ENCODE peak calls at places on chromosomes 5 and 9, in ten cellular contexts. A is astrocyte of the spinal cord; X is OCI-LY7; C is AG04449; B is CD8-positive, alpha-beta T cell; O is A172; U is SW480; V is mesendoderm; D is AG09309; M is Ammon's horn. Q is an unnamed sample.

GRCh38 chr5:7813007-7813406 is 37.9 kb downstream of the CFAP90 start:
- DNase-seq in A (no peak), X (no peak), C (no peak), B (no peak), O (no peak), U (no peak), V (no peak), D (no peak), M (no peak), Q (no peak)

GRCh38 chr9:134487066-134487710 is 154.4 kb upstream of the COL5A1 start:
- DNase-seq in A (no peak), X (no peak), C (no peak), B (no peak), O (no peak), U (no peak), V (no peak), D (no peak), M (no peak), Q (no peak)

GRCh38 chr5:68230285-68230684 is 14.7 kb downstream of the PIK3R1 start:
- DNase-seq in A (no peak), X (no peak), C (no peak), B (no peak), O (no peak), U (no peak), V (no peak), D (no peak), M (no peak), Q (no peak)

GRCh38 chr9:7315746-7316457 is 483.7 kb downstream of the DMAC1 start:
- DNase-seq in A (no peak), X (no peak), C (no peak), B (no peak), O (no peak), U (no peak), V (no peak), D (peak), M (no peak), Q (no peak)

GRCh38 chr9:123176949-123177348 is 91.4 kb downstream of the STRBP start:
- DNase-seq in A (no peak), X (no peak), C (no peak), B (no peak), O (no peak), U (no peak), V (no peak), D (no peak), M (no peak), Q (no peak)

GRCh38 chr5:27328480-27328879 is 290.1 kb upstream of the CDH9 start:
- DNase-seq in A (peak), X (no peak), C (peak), B (no peak), O (peak), U (no peak), V (no peak), D (peak), M (peak), Q (no peak)

GRCh38 chr9:114051281-114051680 is 26.8 kb downstream of the AMBP start:
- DNase-seq in A (no peak), X (no peak), C (no peak), B (no peak), O (no peak), U (no peak), V (no peak), D (no peak), M (no peak), Q (peak)

GRCh38 chr9:124439661-124440243 is 10.5 kb upstream of the ADGRD2 start:
- DNase-seq in A (no peak), X (no peak), C (no peak), B (no peak), O (no peak), U (no peak), V (no peak), D (no peak), M (no peak), Q (no peak)

GRCh38 chr9:94812343-94812742 is 85.8 kb downstream of the AOPEP start:
- DNase-seq in A (peak), X (no peak), C (peak), B (no peak), O (peak), U (peak), V (no peak), D (no peak), M (no peak), Q (no peak)

GRCh38 chr5:151772029-151772867 is 494 bp downstream of the G3BP1 start:
- DNase-seq in A (peak), X (peak), C (no peak), B (peak), O (no peak), U (peak), V (peak), D (no peak), M (peak), Q (peak)

GRCh38 chr5:106121972-106122605 is 1548.6 kb downstream of the EFNA5 start:
- DNase-seq in A (no peak), X (peak), C (no peak), B (no peak), O (peak), U (no peak), V (peak), D (no peak), M (no peak), Q (peak)

GRCh38 chr9:130347931-130348330 is 82.4 kb downstream of the HMCN2 start:
- DNase-seq in A (no peak), X (no peak), C (no peak), B (no peak), O (no peak), U (no peak), V (no peak), D (no peak), M (no peak), Q (no peak)

GRCh38 chr9:120383999-120384924 is 195.7 kb downstream of the CDK5RAP2 start:
- DNase-seq in A (peak), X (no peak), C (no peak), B (no peak), O (no peak), U (no peak), V (no peak), D (no peak), M (peak), Q (no peak)

GRCh38 chr5:61563401-61563800 is 231.3 kb downstream of the ZSWIM6 start:
- DNase-seq in A (no peak), X (no peak), C (no peak), B (no peak), O (peak), U (no peak), V (no peak), D (no peak), M (no peak), Q (no peak)

GRCh38 chr5:32042571-32042970 is 131.5 kb downstream of the GOLPH3 start:
- DNase-seq in A (no peak), X (no peak), C (no peak), B (no peak), O (peak), U (no peak), V (no peak), D (no peak), M (no peak), Q (no peak)

GRCh38 chr5:39501403-39501802 is 76.6 kb upstream of the DAB2 start:
- DNase-seq in A (peak), X (no peak), C (peak), B (no peak), O (peak), U (no peak), V (no peak), D (no peak), M (peak), Q (no peak)

GRCh38 chr9:76756273-76756650 is 8.0 kb upstream of the PCA3 start:
- DNase-seq in A (peak), X (no peak), C (no peak), B (no peak), O (peak), U (peak), V (peak), D (no peak), M (peak), Q (peak)

GRCh38 chr9:35935755-35936509 is 22.0 kb downstream of the OR2S2 start:
- DNase-seq in A (peak), X (no peak), C (peak), B (no peak), O (no peak), U (no peak), V (no peak), D (peak), M (no peak), Q (no peak)

GRCh38 chr9:136255166-136255538 is 9.5 kb upstream of the QSOX2 start:
- DNase-seq in A (peak), X (no peak), C (no peak), B (no peak), O (peak), U (peak), V (no peak), D (no peak), M (no peak), Q (no peak)

GRCh38 chr9:113957778-113958430 is 81.8 kb downstream of the ZNF618 start:
- DNase-seq in A (peak), X (no peak), C (peak), B (no peak), O (peak), U (no peak), V (no peak), D (peak), M (no peak), Q (peak)

GRCh38 chr5:170178814-170179213 is 54.0 kb upstream of the C5orf58 start:
- DNase-seq in A (no peak), X (no peak), C (no peak), B (no peak), O (no peak), U (no peak), V (no peak), D (no peak), M (no peak), Q (no peak)

GRCh38 chr9:83047839-83048775 is 14.8 kb downstream of the RASEF start:
- DNase-seq in A (peak), X (no peak), C (no peak), B (no peak), O (peak), U (peak), V (no peak), D (no peak), M (no peak), Q (no peak)

GRCh38 chr5:74310386-74310785 is 330.1 kb downstream of the ENC1 start:
- DNase-seq in A (no peak), X (no peak), C (no peak), B (no peak), O (peak), U (no peak), V (no peak), D (no peak), M (no peak), Q (no peak)

GRCh38 chr9:135617991-135618411 is 21.3 kb downstream of the GLT6D1 start:
- DNase-seq in A (no peak), X (no peak), C (no peak), B (no peak), O (no peak), U (no peak), V (no peak), D (no peak), M (no peak), Q (no peak)

Q was measured in endodermal cell.